ENCODE peak calls at places on chromosomes 2 and 18, in eight cellular contexts. L is stimulated activated CD8-positive, alpha-beta memory T cell treated with anti-CD3 and anti-CD28 coated beads, Interleukin-2, amount 100 ng/mL, for 48 hours; J is astrocyte of the spinal cord; N is activated CD8-positive, alpha-beta memory T cell treated with anti-CD3 and anti-CD28 coated beads for 24 hours; B is neural crest cell; C is Daoy; R is CD8-positive, alpha-beta memory T cell; Q is pulmonary artery endothelial cell. E is an unnamed sample.

GRCh38 chr2:194320520-194320919 is 1336.5 kb upstream of the SLC39A10 start:
- DNase-seq in L (no peak), J (no peak), N (no peak), B (no peak), C (no peak), R (no peak), Q (no peak), E (no peak)

GRCh38 chr18:34352385-34353163 is 127.9 kb upstream of the NOL4 start:
- DNase-seq in L (no peak), J (peak), N (no peak), B (no peak), C (no peak), R (no peak), Q (no peak), E (no peak)

GRCh38 chr2:239370403-239370802 is 30.4 kb downstream of the HDAC4 start:
- DNase-seq in L (no peak), J (no peak), N (no peak), B (no peak), C (no peak), R (no peak), Q (no peak), E (no peak)

GRCh38 chr2:177322801-177323261 is 58.3 kb upstream of the NFE2L2 start:
- DNase-seq in L (no peak), J (no peak), N (no peak), B (no peak), C (no peak), R (no peak), Q (no peak), E (no peak)

GRCh38 chr2:139469985-139470384 is 689.8 kb upstream of the NXPH2 start:
- DNase-seq in L (no peak), J (no peak), N (no peak), B (no peak), C (no peak), R (no peak), Q (no peak), E (no peak)

GRCh38 chr2:202529389-202529788 is 105.4 kb upstream of the FAM117B start:
- DNase-seq in L (no peak), J (peak), N (no peak), B (no peak), C (peak), R (no peak), Q (peak), E (no peak)

GRCh38 chr2:170770008-170770303 is 222 bp upstream of the ERICH2 start:
- DNase-seq in L (no peak), J (no peak), N (no peak), B (no peak), C (no peak), R (no peak), Q (no peak), E (peak)

GRCh38 chr2:126963390-126963789 is 64.7 kb downstream of the TEX51 start:
- DNase-seq in L (no peak), J (no peak), N (no peak), B (no peak), C (no peak), R (no peak), Q (no peak), E (no peak)

GRCh38 chr18:38576349-38576748 is 1010.8 kb upstream of the CELF4 start:
- DNase-seq in L (no peak), J (no peak), N (no peak), B (no peak), C (no peak), R (peak), Q (no peak), E (no peak)

GRCh38 chr2:111986116-111986900 is 68.8 kb upstream of the TMEM87B start:
- DNase-seq in L (no peak), J (peak), N (no peak), B (peak), C (peak), R (no peak), Q (no peak), E (no peak)

GRCh38 chr18:76720683-76721082 is 101.7 kb upstream of the ZNF236 start:
- DNase-seq in L (no peak), J (no peak), N (peak), B (no peak), C (no peak), R (no peak), Q (no peak), E (no peak)

GRCh38 chr18:7338846-7339245 is 108.0 kb downstream of the LRRC30 start:
- DNase-seq in L (no peak), J (no peak), N (no peak), B (no peak), C (peak), R (no peak), Q (no peak), E (no peak)

GRCh38 chr2:55175254-55176093 is 56.6 kb downstream of the CLHC1 start:
- DNase-seq in L (no peak), J (peak), N (no peak), B (no peak), C (peak), R (peak), Q (peak), E (peak)

GRCh38 chr2:234076451-234076850 is 25.9 kb downstream of the SPP2 start:
- DNase-seq in L (no peak), J (no peak), N (no peak), B (no peak), C (no peak), R (peak), Q (no peak), E (no peak)

E was measured in GM18507.